ENCODE peak calls at places on chromosome 5, in nine cellular contexts. A, U, D, H, Q, F, Z, I and B are unnamed samples.

GRCh38 chr5:95317687-95318086 is 32.8 kb upstream of the MCTP1 start:
- DNase-seq in A (no peak), U (no peak), Z (no peak), H (peak), D (no peak), I (no peak), F (no peak), Q (no peak), B (no peak)

GRCh38 chr5:89036166-89036565 is 153.2 kb upstream of the MEF2C start:
- DNase-seq in Z (no peak), H (no peak), F (no peak), I (no peak), U (no peak), A (no peak), D (no peak), Q (no peak), B (no peak)

GRCh38 chr5:90909091-90909503 is 350.5 kb downstream of the ADGRV1 start:
- DNase-seq in I (no peak), H (no peak), A (no peak), Z (no peak), F (no peak), D (no peak), U (no peak), Q (no peak), B (no peak)

GRCh38 chr5:142821733-142822487 is 51.7 kb downstream of the ARHGAP26 start:
- DNase-seq in U (no peak), I (no peak), H (no peak), A (peak), Z (no peak), F (no peak), D (peak), Q (no peak), B (peak)

GRCh38 chr5:91182763-91183162 is 200.4 kb downstream of the ARRDC3 start:
- DNase-seq in Z (no peak), Q (no peak), F (peak), A (no peak), I (no peak), U (no peak), H (no peak), D (no peak), B (no peak)

GRCh38 chr5:145244788-145245187 is 590.4 kb downstream of the PRELID2 start:
- DNase-seq in H (no peak), Q (no peak), Z (no peak), I (no peak), F (no peak), D (no peak), A (no peak), U (no peak), B (peak)

GRCh38 chr5:87195104-87195581 is 72.5 kb upstream of the RASA1 start:
- DNase-seq in Q (no peak), H (no peak), I (no peak), F (no peak), U (no peak), D (no peak), Z (peak), A (no peak), B (peak)

GRCh38 chr5:608286-609087 is 3.7 kb upstream of the CEP72 start:
- DNase-seq in F (peak), D (no peak), U (no peak), A (no peak), H (no peak), Z (no peak), Q (no peak), I (no peak), B (no peak)

GRCh38 chr5:175444060-175444904 is at the start of gene DRD1:
- DNase-seq in I (peak), Q (peak), H (no peak), D (peak), A (peak), U (peak), F (no peak), Z (peak), B (peak)

GRCh38 chr5:59528226-59528862 is 365.2 kb downstream of the PDE4D start:
- DNase-seq in D (no peak), A (no peak), U (no peak), I (no peak), F (no peak), Q (peak), H (no peak), Z (no peak), B (no peak)

GRCh38 chr5:65203746-65204145 is 278.0 kb downstream of the ADAMTS6 start:
- DNase-seq in Q (no peak), Z (no peak), F (no peak), A (no peak), H (no peak), I (no peak), U (no peak), D (no peak), B (peak)

GRCh38 chr5:77568082-77568481 is 70.4 kb downstream of the OTP start:
- DNase-seq in U (no peak), A (no peak), Z (no peak), H (no peak), Q (no peak), I (no peak), D (no peak), F (no peak), B (no peak)

GRCh38 chr5:167030500-167031120 is 1260.8 kb upstream of the WWC1 start:
- DNase-seq in A (peak), I (no peak), Z (no peak), F (no peak), H (peak), U (peak), Q (peak), D (peak), B (no peak)

GRCh38 chr5:17234384-17234783 is 17.0 kb downstream of the BASP1 start:
- DNase-seq in Q (no peak), I (no peak), D (no peak), Z (no peak), F (no peak), A (no peak), H (no peak), U (no peak), B (no peak)

GRCh38 chr5:148033138-148033537 is 30.6 kb upstream of the SPINK5 start:
- DNase-seq in Q (no peak), A (no peak), H (no peak), U (no peak), F (no peak), Z (no peak), D (no peak), I (no peak), B (no peak)

GRCh38 chr5:9930156-9930555 is 300.0 kb upstream of the TAS2R1 start:
- DNase-seq in D (no peak), Q (no peak), A (no peak), U (no peak), Z (no peak), H (no peak), I (no peak), F (no peak), B (no peak)

GRCh38 chr5:135182675-135183074 is 148.6 kb upstream of the PITX1 start:
- DNase-seq in Z (no peak), I (no peak), U (no peak), F (no peak), Q (no peak), D (no peak), H (no peak), A (no peak), B (no peak)

GRCh38 chr5:163963881-163964280 is 458.5 kb downstream of the MAT2B start:
- DNase-seq in U (no peak), Z (no peak), H (no peak), A (no peak), D (no peak), F (no peak), Q (no peak), I (no peak), B (no peak)

GRCh38 chr5:36090033-36090432 is 23.4 kb upstream of the UGT3A2 start:
- DNase-seq in D (no peak), Q (peak), F (peak), A (no peak), H (peak), I (no peak), Z (no peak), U (peak), B (no peak)

GRCh38 chr5:77924081-77924480 is 147.9 kb upstream of the TBCA start:
- DNase-seq in D (no peak), Z (no peak), U (peak), A (no peak), F (no peak), I (no peak), H (no peak), Q (no peak), B (no peak)

GRCh38 chr5:143140492-143141231 is 262.8 kb downstream of the NR3C1 start:
- DNase-seq in U (no peak), Q (no peak), I (peak), A (peak), H (no peak), Z (no peak), D (no peak), F (peak), B (no peak)

GRCh38 chr5:150107909-150108447 is 21.6 kb upstream of the CSF1R start:
- DNase-seq in H (no peak), F (no peak), Z (no peak), U (peak), D (no peak), Q (no peak), A (no peak), I (no peak), B (no peak)

GRCh38 chr5:167769846-167770420 is 521.5 kb upstream of the WWC1 start:
- DNase-seq in A (no peak), Q (no peak), H (no peak), F (no peak), U (no peak), D (no peak), I (no peak), Z (no peak), B (no peak)

GRCh38 chr5:176740702-176741565 is 69.4 kb upstream of the UNC5A start:
- DNase-seq in A (no peak), I (no peak), D (peak), H (peak), F (peak), Q (no peak), Z (no peak), U (no peak), B (no peak)

GRCh38 chr5:90301248-90301647 is 108.3 kb downstream of the CETN3 start:
- DNase-seq in Z (no peak), A (no peak), I (no peak), H (no peak), U (no peak), Q (no peak), F (no peak), D (no peak), B (no peak)

GRCh38 chr5:93723005-93723404 is 18.4 kb downstream of the POU5F2 start:
- DNase-seq in A (peak), D (no peak), Z (no peak), H (peak), I (no peak), F (no peak), Q (no peak), U (no peak), B (no peak)

GRCh38 chr5:1011226-1011631 is 2.6 kb downstream of the NKD2 start:
- DNase-seq in A (peak), D (no peak), H (peak), F (peak), Q (peak), I (peak), U (peak), Z (peak), B (peak)

GRCh38 chr5:119327018-119327417 is 28.8 kb upstream of the TNFAIP8 start:
- DNase-seq in U (no peak), A (no peak), H (no peak), Z (no peak), D (no peak), F (peak), I (no peak), Q (no peak), B (no peak)